ENCODE peak calls at places on chromosomes 1 and 21, in seven cellular contexts. G is adrenal gland; R is CD4-positive, alpha-beta memory T cell; L is psoas muscle; V is fibroblast of lung; T is heart left ventricle; N is tibial artery. K is an unnamed sample.

GRCh38 chr1:175390522-175391247 is 198.1 kb upstream of the KIAA0040 start:
- DNase-seq in G (no peak), R (no peak), L (no peak), V (no peak), T (no peak), N (no peak), K (no peak)

GRCh38 chr1:68210829-68211228 is 21.5 kb downstream of the WLS start:
- DNase-seq in G (no peak), R (no peak), L (no peak), V (no peak), T (no peak), N (no peak), K (no peak)

GRCh38 chr1:208107817-208108608 is 136.2 kb downstream of the PLXNA2 start:
- DNase-seq in G (peak; percentile 27), R (no peak), L (peak; percentile 84), V (peak; percentile 56), T (no peak), N (peak; percentile 48), K (no peak)

GRCh38 chr1:188489336-188490112 is 1660.8 kb downstream of the PLA2G4A start:
- DNase-seq in G (no peak), R (no peak), L (no peak), V (peak; percentile 30), T (no peak), N (no peak), K (no peak)

GRCh38 chr1:82392946-82393345 is 592.2 kb downstream of the ADGRL2 start:
- DNase-seq in G (no peak), R (no peak), L (no peak), V (no peak), T (no peak), N (no peak), K (no peak)

GRCh38 chr1:221740941-221741363 is 937 bp downstream of the DUSP10 start:
- DNase-seq in G (peak; percentile 23), R (peak; percentile 33), L (no peak), V (no peak), T (no peak), N (no peak), K (no peak)

GRCh38 chr1:6603424-6603850 is 768 bp upstream of the KLHL21 start:
- DNase-seq in G (peak; percentile 79), R (peak; percentile 67), L (peak; percentile 87), V (peak; percentile 86), T (no peak), N (peak; percentile 53), K (peak; percentile 71)

GRCh38 chr1:225454067-225454618 is 26.3 kb upstream of the LBR start:
- DNase-seq in G (no peak), R (no peak), L (no peak), V (no peak), T (no peak), N (peak; percentile 14), K (no peak)

GRCh38 chr21:44854391-44854663 is 19.2 kb downstream of the PTTG1IP start:
- DNase-seq in G (no peak), R (no peak), L (peak; percentile 31), V (no peak), T (no peak), N (no peak), K (no peak)

GRCh38 chr1:90707363-90707710 is 9.8 kb downstream of the BARHL2 start:
- DNase-seq in G (peak; percentile 69), R (no peak), L (no peak), V (no peak), T (no peak), N (no peak), K (no peak)

GRCh38 chr1:201013031-201013485 is 10.5 kb downstream of the KIF21B start:
- DNase-seq in G (no peak), R (no peak), L (no peak), V (no peak), T (no peak), N (no peak), K (no peak)

GRCh38 chr1:86621286-86621685 is 74.4 kb downstream of the CLCA4 start:
- DNase-seq in G (no peak), R (no peak), L (no peak), V (no peak), T (no peak), N (no peak), K (no peak)

DNA sequence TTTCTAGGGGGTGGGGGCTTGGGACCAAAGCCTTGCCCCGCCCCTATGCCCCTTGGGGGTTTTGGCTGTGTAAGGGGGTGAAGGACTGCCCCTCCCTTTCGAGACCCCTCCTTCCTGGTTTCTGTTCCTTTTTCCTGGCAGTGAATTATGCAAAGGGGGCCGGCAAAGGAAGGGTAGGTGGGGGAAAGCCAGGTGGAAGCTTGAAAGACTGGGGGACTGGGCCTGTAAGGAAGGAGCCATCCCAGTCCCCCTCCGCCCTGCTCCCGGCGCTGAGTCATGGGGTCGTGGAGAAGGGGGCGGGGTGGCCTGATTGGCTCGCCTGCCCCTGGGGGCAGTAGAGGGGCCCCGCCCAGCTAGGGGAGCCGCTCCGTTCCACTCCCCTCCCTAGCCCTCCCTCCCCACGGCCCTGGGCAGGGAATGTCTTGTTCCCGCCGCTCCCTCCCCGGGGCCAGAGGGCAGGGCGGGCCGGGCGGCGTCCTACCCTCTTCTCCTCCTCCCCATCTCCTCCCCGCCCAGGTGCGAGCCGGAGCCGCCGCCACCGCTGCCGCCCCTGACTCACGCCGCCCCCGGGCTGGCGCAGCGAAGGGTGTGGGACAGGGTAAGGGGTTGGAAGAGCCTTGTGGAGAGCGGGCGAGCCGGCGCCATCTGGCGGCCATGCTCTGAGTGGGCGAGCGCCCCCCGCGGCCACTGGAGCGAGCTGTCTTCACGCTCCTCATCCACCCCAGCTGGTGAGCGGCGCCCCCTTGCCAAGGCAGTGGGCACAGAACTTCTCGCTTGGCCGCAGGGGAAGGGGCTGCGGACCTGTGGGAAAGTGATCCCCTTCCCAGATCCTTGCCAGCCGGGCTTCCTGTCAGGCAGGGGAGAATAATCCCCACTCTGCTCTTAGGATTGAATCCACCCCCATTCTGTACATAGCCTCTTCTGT is 14.7 kb downstream of the ZBTB7B start:
- DNase-seq in G (peak; percentile 93), R (peak; percentile 89), L (peak; percentile 97), V (peak; percentile 92), T (peak; percentile 94), N (peak; percentile 80), K (peak; percentile 89)
- H3K4me3 ChIP-seq in G (peak overlapping the region; percentile 25), R (peak overlapping the region; percentile 11), L (peak overlapping the region; percentile 67), V (no peak overlapping the region), T (peak overlapping the region; percentile 69), N (peak overlapping the region; percentile 47), K (peak overlapping the region; percentile 63)

GRCh38 chr1:54866801-54867716 is 19.9 kb downstream of the DHCR24 start:
- DNase-seq in G (peak; percentile 21), R (no peak), L (peak; percentile 25), V (no peak), T (no peak), N (no peak), K (no peak)

GRCh38 chr1:54865238-54866073 is 21.5 kb downstream of the DHCR24 start:
- DNase-seq in G (peak; percentile 37), R (no peak), L (peak; percentile 23), V (no peak), T (no peak), N (no peak), K (no peak)

GRCh38 chr1:54867717-54868057 is 19.3 kb downstream of the DHCR24 start:
- DNase-seq in G (peak; percentile 22), R (no peak), L (peak; percentile 17), V (no peak), T (no peak), N (no peak), K (no peak)

GRCh38 chr1:54863267-54863665 is 23.7 kb downstream of the DHCR24 start:
- DNase-seq in G (peak; percentile 17), R (no peak), L (peak; percentile 24), V (no peak), T (no peak), N (no peak), K (no peak)

GRCh38 chr1:54864460-54865208 is 22.4 kb downstream of the DHCR24 start:
- DNase-seq in G (peak; percentile 16), R (no peak), L (no peak), V (peak; percentile 70), T (no peak), N (no peak), K (no peak)
- H3K36me3 ChIP-seq in G (no peaks in the 10 kb centered on the region), R (no peaks in the 10 kb centered on the region), L (no peaks in the 10 kb centered on the region), V (peaks cover 33% of the 10 kb centered on the region), T (peaks cover 36% of the 10 kb centered on the region), N (no peaks in the 10 kb centered on the region), K (peaks cover 50% of the 10 kb centered on the region)

GRCh38 chr1:25799346-25799720 is 660 bp upstream of the SELENON start:
- DNase-seq in G (no peak), R (no peak), L (no peak), V (no peak), T (peak; percentile 56), N (no peak), K (no peak)

GRCh38 chr1:25802915-25803314 is 2.9 kb downstream of the SELENON start:
- DNase-seq in G (no peak), R (no peak), L (peak; percentile 20), V (no peak), T (no peak), N (no peak), K (no peak)

GRCh38 chr1:25798666-25799345 is 1.2 kb upstream of the SELENON start:
- DNase-seq in G (no peak), R (no peak), L (no peak), V (no peak), T (peak; percentile 56), N (no peak), K (no peak)

GRCh38 chr1:25799758-25800537 is at the start of gene SELENON:
- DNase-seq in G (peak; percentile 76), R (peak; percentile 23), L (peak; percentile 84), V (peak; percentile 45), T (peak; percentile 90), N (peak; percentile 63), K (peak; percentile 84)

GRCh38 chr1:25800538-25801377 is 765 bp downstream of the SELENON start:
- DNase-seq in G (no peak), R (no peak), L (peak; percentile 61), V (no peak), T (peak; percentile 68), N (no peak), K (no peak)
- H3K4me3 ChIP-seq in G (peak overlapping the region; percentile 69), R (no peak overlapping the region), L (peak overlapping the region; percentile 67), V (peak overlapping the region; percentile 67), T (peak overlapping the region; percentile 77), N (peak overlapping the region; percentile 63), K (peak overlapping the region; percentile 60)

GRCh38 chr1:44647896-44648295 is 26.4 kb downstream of the TMEM53 start:
- DNase-seq in G (no peak), R (no peak), L (peak; percentile 36), V (no peak), T (no peak), N (no peak), K (no peak)
- H3K36me3 ChIP-seq in G (no peaks in the 10 kb centered on the region), R (peaks cover 76% of the 10 kb centered on the region), L (peaks cover 9% of the 10 kb centered on the region), V (peaks cover 28% of the 10 kb centered on the region), T (peaks cover 88% of the 10 kb centered on the region), N (peaks cover 40% of the 10 kb centered on the region), K (no peaks in the 10 kb centered on the region)

GRCh38 chr1:32521165-32521564 is 18.1 kb upstream of the ZBTB8A start:
- DNase-seq in G (no peak), R (no peak), L (no peak), V (no peak), T (no peak), N (no peak), K (no peak)
- H3K4me3 ChIP-seq in G (no peak overlapping the region), R (no peak overlapping the region), L (peak overlapping the region; percentile 54), V (no peak overlapping the region), T (no peak overlapping the region), N (no peak overlapping the region), K (no peak overlapping the region)